ENCODE peak calls at places on chromosome 19, in four cellular contexts. Q is A549, M is H1, A is K562. O is an unnamed sample.

GRCh38 chr19:3683405-3683865 is 16.8 kb downstream of the PIP5K1C start:
- DNase-seq in Q (no peak), M (no peak), A (peak), O (no peak)

GRCh38 chr19:33394723-33395560 is 21.4 kb downstream of the CEBPG start:
- DNase-seq in Q (no peak), M (no peak), A (no peak), O (no peak)

GRCh38 chr19:51592521-51592920 is 21.4 kb downstream of the ZNF175 start:
- DNase-seq in Q (no peak), M (no peak), A (no peak), O (no peak)

GRCh38 chr19:49453013-49453756 is at the start of gene ALDH16A1:
- DNase-seq in Q (peak), M (peak), A (peak), O (peak)

GRCh38 chr19:49499030-49499670 is 2.9 kb downstream of the RPS11 start:
- DNase-seq in Q (no peak), M (no peak), A (peak), O (no peak)

GRCh38 chr19:13163609-13164364 is 13.6 kb downstream of the IER2 start:
- DNase-seq in Q (peak), M (peak), A (peak), O (peak)

GRCh38 chr19:677601-678380 is 1.6 kb downstream of the FSTL3 start:
- DNase-seq in Q (peak), M (no peak), A (no peak), O (no peak)

GRCh38 chr19:52599241-52599640 is 29.2 kb downstream of the ZNF701 start:
- DNase-seq in Q (no peak), M (no peak), A (no peak), O (no peak)

GRCh38 chr19:48117515-48118330 is 7.1 kb upstream of the PLA2G4C start:
- DNase-seq in Q (no peak), M (no peak), A (no peak), O (no peak)

GRCh38 chr19:17529239-17530158 is 18.1 kb downstream of the PGLS start:
- DNase-seq in Q (no peak), M (no peak), A (no peak), O (no peak)
- TF ChIP-seq RNF2 in Q (no peak), M (no peak), A (no peak), O (no peak)

GRCh38 chr19:42246143-42246868 is 3.9 kb upstream of the GSK3A start:
- DNase-seq in Q (peak), M (peak), A (peak), O (no peak)

GRCh38 chr19:42249149-42249750 is 5.7 kb downstream of the ERF start:
- DNase-seq in Q (no peak), M (no peak), A (no peak), O (no peak)

GRCh38 chr19:42248270-42249148 is 6.1 kb upstream of the GSK3A start:
- DNase-seq in Q (no peak), M (no peak), A (no peak), O (no peak)

GRCh38 chr19:42247631-42248199 is 5.3 kb upstream of the GSK3A start:
- DNase-seq in Q (no peak), M (no peak), A (peak), O (no peak)

GRCh38 chr19:42246869-42247630 is 4.6 kb upstream of the GSK3A start:
- DNase-seq in Q (peak), M (no peak), A (no peak), O (no peak)
- TF ChIP-seq RNF2 in Q (no peak), M (no peak), A (no peak), O (no peak)

GRCh38 chr19:10368101-10368803 is 12.1 kb downstream of the TYK2 start:
- DNase-seq in Q (no peak), M (peak), A (peak), O (no peak)
- TF ChIP-seq RNF2 in Q (no peak), M (no peak), A (no peak), O (no peak)

GRCh38 chr19:41945135-41945766 is 13.9 kb downstream of the RABAC1 start:
- DNase-seq in Q (no peak), M (no peak), A (no peak), O (no peak)
- TF ChIP-seq RNF2 in Q (no peak), M (no peak), A (no peak), O (no peak)

DNA sequence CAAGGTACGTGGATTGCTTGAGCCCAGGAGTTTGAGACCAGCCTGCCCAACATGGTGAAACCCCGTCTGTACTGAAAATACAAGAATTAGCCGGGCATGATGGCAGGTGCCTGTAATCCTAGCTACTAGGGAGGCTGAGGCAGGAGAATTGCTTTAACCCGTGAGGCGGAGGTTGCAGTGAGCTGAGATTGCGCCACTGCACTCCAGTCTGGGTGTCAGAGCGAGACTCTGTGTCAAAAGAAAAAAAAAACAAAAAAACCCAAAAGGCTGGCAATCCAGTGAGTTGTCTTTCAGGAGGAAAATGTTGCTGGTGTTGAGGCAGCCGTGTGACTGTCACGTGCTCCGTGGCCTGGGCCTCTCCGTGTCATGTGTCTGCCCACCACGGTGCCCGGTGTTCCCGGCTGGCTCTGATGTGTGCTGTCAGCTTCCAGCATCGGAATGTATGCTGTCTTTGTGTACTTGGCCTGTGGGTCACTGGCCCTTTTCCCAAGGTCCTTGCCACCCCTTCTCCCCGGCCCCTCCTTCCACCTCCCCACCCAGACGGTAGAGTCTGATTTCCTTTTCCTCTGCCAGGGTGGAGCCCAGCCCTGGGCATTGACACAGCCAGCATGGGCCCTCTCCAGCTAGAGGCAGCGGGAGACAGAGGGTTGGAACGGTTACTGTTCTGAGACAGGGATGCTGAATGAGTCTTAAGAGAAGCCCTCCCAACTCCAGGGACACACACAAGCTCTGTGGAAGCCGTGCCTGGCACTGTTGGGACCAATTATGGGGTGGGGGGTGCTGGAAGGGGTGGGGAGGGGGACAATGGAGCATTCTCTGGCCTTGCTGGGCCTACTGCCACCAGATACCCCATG is 7.2 kb upstream of the TUBB4A start:
- DNase-seq in Q (peak), M (no peak), A (no peak), O (peak)
- TF ChIP-seq RNF2 in Q (no peak), M (no peak), A (no peak), O (no peak)

DNA sequence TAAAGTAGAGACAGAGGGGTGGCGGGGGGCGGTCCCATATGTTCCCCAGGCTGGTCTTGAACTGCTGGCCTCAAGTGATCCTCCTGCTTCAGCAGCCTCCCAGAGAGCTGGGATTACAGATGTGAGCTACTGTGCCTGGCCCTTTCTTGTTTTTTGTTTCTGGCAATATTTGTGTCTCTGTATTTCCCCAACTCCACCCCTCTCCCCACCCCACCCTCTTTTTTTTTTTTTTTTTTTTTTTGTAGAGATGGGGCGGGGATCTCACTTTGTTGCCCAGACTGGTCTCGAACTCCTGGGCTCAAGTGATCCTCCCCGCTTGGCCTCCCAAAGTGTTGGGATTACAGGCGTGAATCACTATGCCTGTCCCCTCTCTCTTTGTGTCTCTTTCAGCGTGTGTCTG is 632 bp upstream of the CAPN12 start:
- DNase-seq in Q (peak), M (no peak), A (no peak), O (no peak)
- TF ChIP-seq RNF2 in Q (no peak), M (no peak), A (no peak), O (no peak)

GRCh38 chr19:45771331-45771933 is 2.4 kb upstream of the SIX5 start:
- DNase-seq in Q (no peak), M (peak), A (no peak), O (no peak)

GRCh38 chr19:45770192-45771101 is 1.4 kb upstream of the SIX5 start:
- DNase-seq in Q (peak), M (peak), A (peak), O (peak)

GRCh38 chr19:45768644-45769053 is 403 bp downstream of the SIX5 start:
- DNase-seq in Q (peak), M (peak), A (peak), O (no peak)

GRCh38 chr19:45769054-45769782 is at the start of gene SIX5:
- DNase-seq in Q (peak), M (peak), A (peak), O (peak)

GRCh38 chr19:45769821-45770191 is 754 bp upstream of the SIX5 start:
- DNase-seq in Q (peak), M (peak), A (no peak), O (no peak)
- TF ChIP-seq RNF2 in Q (no peak), M (no peak), A (no peak), O (no peak)

O was measured in HepG2.